ENCODE peak calls at places on chromosomes 16 and 17, in eight cellular contexts. F is CD4-positive, alpha-beta T cell; J is CD4-positive, alpha-beta memory T cell; Y is stimulated activated CD4-positive, alpha-beta T cell treated with anti-CD3 and anti-CD28 coated beads, Interleukin-2, amount 100 ng/mL, for 48 hours; X is fibroblast of lung; R is NCI-H1092; P is NCI-H2227 treated with DMSO at 0.1 percent for 48 hours; T is tibial nerve. Z is an unnamed sample.

GRCh38 chr16:83974475-83974874 is 6.4 kb downstream of the NECAB2 start:
- DNase-seq in F (no peak), J (no peak), Y (no peak), X (no peak), R (no peak), P (no peak), T (no peak), Z (no peak)

GRCh38 chr17:57943140-57943539 is 12.1 kb downstream of the CUEDC1 start:
- DNase-seq in F (no peak), J (no peak), Y (no peak), X (peak), R (no peak), P (no peak), T (no peak), Z (no peak)

GRCh38 chr17:47649972-47650524 is 329 bp downstream of the KPNB1 start:
- DNase-seq in F (no peak), J (no peak), Y (peak), X (no peak), R (no peak), P (no peak), T (peak), Z (peak)

GRCh38 chr17:44043326-44043725 is 23.1 kb downstream of the LSM12 start:
- DNase-seq in F (no peak), J (no peak), Y (no peak), X (no peak), R (no peak), P (no peak), T (no peak), Z (no peak)

GRCh38 chr17:53765609-53766008 is 57.1 kb upstream of the KIF2B start:
- DNase-seq in F (no peak), J (no peak), Y (no peak), X (no peak), R (no peak), P (no peak), T (no peak), Z (no peak)

GRCh38 chr17:63995626-63996025 is 2.5 kb upstream of the PRR29 start:
- DNase-seq in F (no peak), J (no peak), Y (no peak), X (no peak), R (no peak), P (no peak), T (no peak), Z (no peak)

GRCh38 chr16:2157480-2158261 is 2.1 kb downstream of the TRAF7 start:
- DNase-seq in F (no peak), J (no peak), Y (no peak), X (no peak), R (no peak), P (no peak), T (no peak), Z (no peak)

GRCh38 chr16:89018605-89019158 is 41.7 kb upstream of the CBFA2T3 start:
- DNase-seq in F (no peak), J (no peak), Y (no peak), X (no peak), R (no peak), P (no peak), T (no peak), Z (no peak)

GRCh38 chr17:69539781-69540319 is 125.4 kb downstream of the MAP2K6 start:
- DNase-seq in F (no peak), J (no peak), Y (no peak), X (peak), R (no peak), P (no peak), T (no peak), Z (no peak)

GRCh38 chr16:80117731-80118130 is 423.1 kb upstream of the DYNLRB2 start:
- DNase-seq in F (no peak), J (no peak), Y (no peak), X (no peak), R (no peak), P (no peak), T (no peak), Z (no peak)

GRCh38 chr16:19654147-19654546 is 63.9 kb downstream of the KNOP1 start:
- DNase-seq in F (no peak), J (no peak), Y (no peak), X (no peak), R (no peak), P (no peak), T (no peak), Z (no peak)

GRCh38 chr17:76506408-76507328 is 5.4 kb upstream of the RHBDF2 start:
- DNase-seq in F (peak), J (peak), Y (peak), X (peak), R (peak), P (peak), T (peak), Z (peak)

GRCh38 chr16:81316176-81316496 is 1.4 kb downstream of the GAN start:
- DNase-seq in F (no peak), J (no peak), Y (no peak), X (no peak), R (no peak), P (no peak), T (no peak), Z (no peak)